ENCODE peak calls at places on chromosome 10, in six cellular contexts. M is GM20000; Y is Peyer's patch; F is RPMI7951; H is AG04450; D is stimulated activated CD4-positive, alpha-beta T cell treated with anti-CD3 and anti-CD28 coated beads, TNF-alpha, amount 100 ng/mL, for 4 hours. Z is an unnamed sample.

GRCh38 chr10:6141296-6142151 is 52.7 kb downstream of the RBM17 start:
- DNase-seq in H (peak; percentile 65), D (no peak), Y (no peak), F (peak; percentile 79), M (peak; percentile 81), Z (peak; percentile 86)

GRCh38 chr10:119111968-119112515 is 8.1 kb downstream of the DENND10 start:
- DNase-seq in Y (no peak), F (no peak), H (no peak), D (no peak), M (no peak), Z (no peak)

GRCh38 chr10:86363184-86363832 is 3.3 kb downstream of the GRID1 start:
- DNase-seq in F (no peak), D (no peak), H (no peak), M (peak; percentile 82), Y (peak; percentile 47), Z (peak; percentile 78)

GRCh38 chr10:110219884-110220283 is 12.5 kb downstream of the MXI1 start:
- DNase-seq in H (no peak), F (no peak), D (no peak), Y (no peak), M (no peak), Z (no peak)

GRCh38 chr10:13633689-13634088 is 46.9 kb downstream of the PRPF18 start:
- DNase-seq in M (no peak), H (no peak), F (no peak), D (no peak), Y (no peak), Z (no peak)

GRCh38 chr10:69466158-69466490 is 14.9 kb downstream of the TSPAN15 start:
- DNase-seq in F (no peak), D (no peak), H (no peak), M (no peak), Y (no peak), Z (no peak)

GRCh38 chr10:32205666-32206065 is 141.3 kb downstream of the EPC1 start:
- DNase-seq in M (no peak), D (no peak), Y (no peak), H (no peak), F (peak; percentile 24), Z (no peak)

GRCh38 chr10:88062385-88062784 is 199.0 kb downstream of the PTEN start:
- DNase-seq in M (peak; percentile 49), D (no peak), H (no peak), F (peak; percentile 37), Y (no peak), Z (peak; percentile 44)

GRCh38 chr10:4981722-4982471 is 18.7 kb downstream of the AKR1C1 start:
- DNase-seq in M (peak; percentile 18), F (peak; percentile 35), Y (peak; percentile 73), D (no peak), H (no peak), Z (peak; percentile 60)

GRCh38 chr10:117266812-117267211 is 25.9 kb downstream of the SLC18A2 start:
- DNase-seq in H (no peak), Y (no peak), M (no peak), D (no peak), F (no peak), Z (no peak)

GRCh38 chr10:24914148-24914547 is 38.3 kb downstream of the PRTFDC1 start:
- DNase-seq in D (no peak), Y (no peak), F (no peak), M (no peak), H (no peak), Z (no peak)

GRCh38 chr10:3811331-3811870 is 26.4 kb upstream of the KLF6 start:
- DNase-seq in F (peak; percentile 83), Y (peak; percentile 78), D (no peak), M (peak; percentile 58), H (no peak), Z (no peak)

GRCh38 chr10:127243490-127244272 is 47.3 kb upstream of the INSYN2A start:
- DNase-seq in D (no peak), M (no peak), H (no peak), Y (no peak), F (peak; percentile 24), Z (peak; percentile 13)

GRCh38 chr10:103915794-103916193 is 2.2 kb downstream of the STN1 start:
- DNase-seq in H (no peak), Y (peak; percentile 68), D (no peak), F (no peak), M (peak; percentile 31), Z (no peak)

GRCh38 chr10:113019096-113019495 is 69.0 kb downstream of the TCF7L2 start:
- DNase-seq in F (no peak), Y (no peak), D (no peak), M (no peak), H (no peak), Z (no peak)

GRCh38 chr10:124700293-124701037 is 43.7 kb downstream of the FAM53B start:
- DNase-seq in Y (no peak), D (no peak), M (no peak), F (no peak), H (no peak), Z (no peak)

GRCh38 chr10:14839305-14839695 is 1.2 kb downstream of the HSPA14 start:
- DNase-seq in H (no peak), Y (no peak), M (no peak), D (no peak), F (no peak), Z (no peak)

GRCh38 chr10:47104101-47104707 is 193.0 kb downstream of the PTPN20 start:
- DNase-seq in F (no peak), M (no peak), Y (no peak), D (no peak), H (peak; percentile 27), Z (no peak)

GRCh38 chr10:116770281-116770680 is 27.9 kb upstream of the HSPA12A start:
- DNase-seq in F (no peak), Y (no peak), M (no peak), D (no peak), H (no peak), Z (no peak)

GRCh38 chr10:77560471-77560870 is 77.1 kb downstream of the KCNMA1 start:
- DNase-seq in H (no peak), Y (no peak), D (no peak), M (no peak), F (no peak), Z (no peak)

GRCh38 chr10:118310822-118311221 is 31.3 kb downstream of the FAM204A start:
- DNase-seq in M (no peak), Y (no peak), F (no peak), H (no peak), D (no peak), Z (peak; percentile 26)

GRCh38 chr10:61110188-61110844 is 166.3 kb upstream of the RHOBTB1 start:
- DNase-seq in F (no peak), D (no peak), M (no peak), H (peak; percentile 47), Y (no peak), Z (no peak)

GRCh38 chr10:7264313-7264741 is 146.5 kb downstream of the SFMBT2 start:
- DNase-seq in D (no peak), M (no peak), F (peak; percentile 3), Y (no peak), H (no peak), Z (no peak)

GRCh38 chr10:60521974-60522405 is 132.3 kb upstream of the ANK3 start:
- DNase-seq in D (no peak), Y (no peak), F (peak; percentile 97), H (no peak), M (no peak), Z (no peak)

GRCh38 chr10:72340911-72341310 is 13.8 kb downstream of the DNAJB12 start:
- DNase-seq in H (no peak), D (no peak), Y (no peak), F (no peak), M (no peak), Z (peak; percentile 53)

GRCh38 chr10:98340946-98341345 is 73.0 kb upstream of the LOXL4 start:
- DNase-seq in M (no peak), Y (no peak), D (no peak), F (no peak), H (no peak), Z (no peak)